ENCODE peak calls at places on chromosome 14, in eight cellular contexts. H is left ventricle myocardium inferior; B is CD8-positive, alpha-beta memory T cell; N is cardiac muscle cell; E is HCT116; D is IMR-90; K is GM23338; X is ascending aorta. P is an unnamed sample.

GRCh38 chr14:42112108-42112507 is 505.4 kb downstream of the LRFN5 start:
- DNase-seq in H (no peak), B (no peak), N (no peak), E (no peak), D (peak; percentile 41), K (no peak), X (no peak), P (no peak)

GRCh38 chr14:26276757-26277156 is 321.1 kb downstream of the NOVA1 start:
- DNase-seq in H (no peak), B (no peak), N (peak; percentile 48), E (no peak), D (no peak), K (peak; percentile 80), X (no peak), P (no peak)

GRCh38 chr14:96086032-96086431 is 46.9 kb downstream of the C14orf132 start:
- DNase-seq in H (no peak), B (no peak), N (no peak), E (no peak), D (peak; percentile 86), K (no peak), X (no peak), P (no peak)

GRCh38 chr14:100827751-100828447 is 2.0 kb downstream of the MEG3 start:
- DNase-seq in H (no peak), B (no peak), N (no peak), E (no peak), D (peak; percentile 81), K (no peak), X (no peak), P (no peak)

GRCh38 chr14:32414808-32415255 is 85.7 kb downstream of the AKAP6 start:
- DNase-seq in H (no peak), B (no peak), N (no peak), E (no peak), D (peak; percentile 45), K (no peak), X (no peak), P (no peak)

GRCh38 chr14:95915326-95915725 is 38.7 kb downstream of the TUNAR start:
- DNase-seq in H (no peak), B (no peak), N (no peak), E (no peak), D (no peak), K (peak; percentile 79), X (no peak), P (no peak)

GRCh38 chr14:36879558-36879957 is 217.9 kb downstream of the PAX9 start:
- DNase-seq in H (no peak), B (no peak), N (no peak), E (no peak), D (no peak), K (no peak), X (no peak), P (no peak)

GRCh38 chr14:73238262-73238852 is 1.1 kb downstream of the PAPLN start:
- DNase-seq in H (no peak), B (no peak), N (no peak), E (peak; percentile 6), D (peak; percentile 73), K (no peak), X (no peak), P (no peak)

GRCh38 chr14:65019944-65020566 is 33.4 kb downstream of the FNTB start:
- DNase-seq in H (no peak), B (no peak), N (peak; percentile 82), E (peak; percentile 53), D (peak; percentile 83), K (peak; percentile 83), X (no peak), P (no peak)

GRCh38 chr14:86911506-86911905 is 1081.5 kb downstream of the GALC start:
- DNase-seq in H (no peak), B (no peak), N (no peak), E (no peak), D (no peak), K (no peak), X (no peak), P (no peak)

GRCh38 chr14:105064001-105064400 is 1.2 kb downstream of the GPR132 start:
- DNase-seq in H (no peak), B (no peak), N (no peak), E (no peak), D (no peak), K (no peak), X (no peak), P (no peak)
- H3K4me3 ChIP-seq in H (peak overlapping the region; percentile 46), B (peak overlapping the region; percentile 99), N (no peak overlapping the region), E (no peak overlapping the region), D (no peak overlapping the region), K (no peak overlapping the region), X (no peak overlapping the region), P (peak overlapping the region; percentile 97)

DNA sequence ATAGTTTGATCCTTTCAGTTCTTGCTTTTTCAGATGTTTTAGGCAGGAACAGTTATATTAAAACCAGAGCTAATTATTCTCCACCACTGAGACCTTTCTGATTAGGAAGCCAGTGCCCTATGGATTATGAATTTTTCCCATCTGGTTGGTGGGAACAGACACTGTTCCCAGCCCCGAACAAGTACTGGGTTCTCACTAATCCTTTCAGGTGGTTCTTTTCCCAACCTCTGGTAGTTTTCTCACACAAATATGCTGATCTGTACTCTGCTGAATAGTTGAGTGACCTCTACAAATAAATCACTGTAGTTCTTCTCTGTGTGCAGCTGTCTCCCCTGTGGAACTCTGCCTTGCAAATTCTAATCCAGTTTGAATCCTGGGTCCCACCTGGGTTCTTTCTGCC is 91.0 kb upstream of the DYNC1H1 start:
- DNase-seq in H (no peak), B (no peak), N (no peak), E (no peak), D (no peak), K (no peak), X (no peak), P (no peak)
- H3K27ac ChIP-seq in H (peak overlapping the region; percentile 56), B (no peak overlapping the region), N (no peak overlapping the region), E (no peak overlapping the region), D (no peak overlapping the region), K (no peak overlapping the region), X (no peak overlapping the region), P (peak overlapping the region; percentile 5)

DNA sequence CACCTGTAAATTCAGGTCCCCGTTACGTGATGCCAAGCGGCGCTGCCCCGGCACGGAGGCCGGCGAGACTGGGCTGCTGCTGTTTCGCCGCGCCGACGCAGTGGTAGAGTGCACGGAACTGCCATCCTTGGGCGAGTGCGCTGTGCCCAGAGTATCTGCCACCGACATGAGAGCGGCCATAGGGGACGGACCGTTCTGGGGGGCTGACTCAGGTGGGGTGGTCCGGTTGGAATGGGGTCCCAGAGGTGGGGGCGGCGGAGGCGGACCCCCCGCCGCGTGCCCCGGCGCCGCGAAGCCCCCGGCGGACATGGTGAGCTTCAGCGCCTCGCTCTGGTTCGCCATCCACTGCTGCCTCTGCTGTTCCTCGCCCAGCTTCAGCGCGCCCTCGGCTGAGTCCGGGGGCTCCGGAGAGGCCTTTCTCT is 2.8 kb downstream of the IRF2BPL start:
- DNase-seq in H (peak; percentile 31), B (no peak), N (peak; percentile 42), E (no peak), D (no peak), K (peak; percentile 46), X (no peak), P (no peak)
- H3K4me1 ChIP-seq in H (peaks cover 84% of the 10 kb centered on the region), B (peaks cover 62% of the 10 kb centered on the region), N (peaks cover 27% of the 10 kb centered on the region), E (peaks cover 75% of the 10 kb centered on the region), D (peaks cover 14% of the 10 kb centered on the region), K (peaks cover 40% of the 10 kb centered on the region), X (peaks cover 16% of the 10 kb centered on the region), P (peaks cover 71% of the 10 kb centered on the region)

GRCh38 chr14:82080319-82080718 is 546.7 kb upstream of the SEL1L start:
- DNase-seq in H (no peak), B (no peak), N (no peak), E (no peak), D (no peak), K (peak; percentile 67), X (no peak), P (no peak)
- H3K4me3 ChIP-seq in H (no peak overlapping the region), B (no peak overlapping the region), N (no peak overlapping the region), E (no peak overlapping the region), D (no peak overlapping the region), K (no peak overlapping the region), X (no peak overlapping the region), P (no peak overlapping the region)

GRCh38 chr14:77296155-77296554 is 24.5 kb downstream of the POMT2 start:
- DNase-seq in H (no peak), B (no peak), N (no peak), E (no peak), D (no peak), K (no peak), X (no peak), P (no peak)
- H3K27ac ChIP-seq in H (no peak overlapping the region), B (no peak overlapping the region), N (no peak overlapping the region), E (no peak overlapping the region), D (no peak overlapping the region), K (no peak overlapping the region), X (no peak overlapping the region), P (no peak overlapping the region)

GRCh38 chr14:70652871-70653270 is 11.2 kb downstream of the TTC9 start:
- DNase-seq in H (no peak), B (no peak), N (no peak), E (no peak), D (no peak), K (no peak), X (no peak), P (no peak)
- H3K4me1 ChIP-seq in H (peaks cover 10% of the 10 kb centered on the region), B (peaks cover 72% of the 10 kb centered on the region), N (no peaks in the 10 kb centered on the region), E (no peaks in the 10 kb centered on the region), D (no peaks in the 10 kb centered on the region), K (peaks cover 70% of the 10 kb centered on the region), X (no peaks in the 10 kb centered on the region), P (peaks cover 87% of the 10 kb centered on the region)

GRCh38 chr14:63933110-63933509 is 80.3 kb downstream of the SYNE2 start:
- DNase-seq in H (no peak), B (no peak), N (no peak), E (no peak), D (no peak), K (no peak), X (no peak), P (peak; percentile 5)

GRCh38 chr14:63939006-63939270 is 86.1 kb downstream of the SYNE2 start:
- DNase-seq in H (no peak), B (no peak), N (no peak), E (no peak), D (no peak), K (no peak), X (no peak), P (no peak)

GRCh38 chr14:63928744-63929174 is 76.0 kb downstream of the SYNE2 start:
- DNase-seq in H (no peak), B (no peak), N (no peak), E (no peak), D (no peak), K (no peak), X (no peak), P (no peak)

GRCh38 chr14:63938198-63939005 is 85.6 kb downstream of the SYNE2 start:
- DNase-seq in H (no peak), B (no peak), N (no peak), E (no peak), D (peak; percentile 2), K (no peak), X (no peak), P (peak; percentile 26)

GRCh38 chr14:63933701-63934100 is 80.9 kb downstream of the SYNE2 start:
- DNase-seq in H (no peak), B (no peak), N (no peak), E (no peak), D (no peak), K (peak; percentile 27), X (no peak), P (no peak)
- H3K4me3 ChIP-seq in H (no peak overlapping the region), B (no peak overlapping the region), N (no peak overlapping the region), E (no peak overlapping the region), D (no peak overlapping the region), K (no peak overlapping the region), X (no peak overlapping the region), P (no peak overlapping the region)

DNA sequence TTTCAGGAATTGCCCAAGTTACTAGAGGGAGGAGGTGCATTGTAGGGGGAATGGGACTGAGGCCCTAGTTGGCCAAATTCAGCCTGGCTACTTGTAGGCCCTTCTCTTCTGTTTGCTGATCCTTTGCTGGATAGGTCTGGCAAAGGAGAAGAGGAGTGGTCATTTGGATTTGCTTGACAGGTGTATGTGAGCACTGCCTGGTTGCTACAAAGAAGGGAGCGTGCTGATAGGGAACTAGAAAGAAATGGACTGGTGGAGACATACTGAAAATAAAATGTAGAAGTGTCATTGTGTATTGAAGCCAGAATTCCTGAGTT is 3.6 kb downstream of the PSMA6 start:
- DNase-seq in H (no peak), B (no peak), N (peak; percentile 1), E (no peak), D (no peak), K (no peak), X (no peak), P (no peak)
- H3K27ac ChIP-seq in H (peak overlapping the region; percentile 18), B (no peak overlapping the region), N (peak overlapping the region; percentile 69), E (no peak overlapping the region), D (no peak overlapping the region), K (peak overlapping the region; percentile 64), X (no peak overlapping the region), P (peak overlapping the region; percentile 25)

P was measured in CD4-positive, alpha-beta memory T cell.